ENCODE peak calls at places on chromosomes 2 and 18, in seven cellular contexts. I, T, Y, V, D, Q and E are unnamed samples.

GRCh38 chr2:72963423-72964145 is 46.3 kb downstream of the EMX1 start:
- DNase-seq in I (peak; percentile 91), T (no peak), Y (peak; percentile 14), V (no peak), D (no peak), Q (peak; percentile 82), E (peak; percentile 55)

GRCh38 chr18:9017170-9017899 is 85.2 kb upstream of the NDUFV2 start:
- DNase-seq in I (no peak), T (peak; percentile 94), Y (peak; percentile 87), V (peak; percentile 68), D (peak; percentile 90), Q (peak; percentile 34), E (peak; percentile 74)

GRCh38 chr2:40611196-40611595 is 159.3 kb upstream of the SLC8A1 start:
- DNase-seq in I (no peak), T (no peak), Y (no peak), V (no peak), D (no peak), Q (no peak), E (peak; percentile 31)

GRCh38 chr2:77666251-77666980 is 144.2 kb upstream of the LRRTM4 start:
- DNase-seq in I (no peak), T (no peak), Y (no peak), V (no peak), D (no peak), Q (no peak), E (no peak)

GRCh38 chr2:7060602-7061435 is 143.6 kb downstream of the RNF144A start:
- DNase-seq in I (no peak), T (no peak), Y (no peak), V (no peak), D (no peak), Q (no peak), E (no peak)

GRCh38 chr2:43157506-43158232 is 68.7 kb downstream of the ZFP36L2 start:
- DNase-seq in I (no peak), T (no peak), Y (no peak), V (no peak), D (no peak), Q (peak; percentile 24), E (no peak)

GRCh38 chr2:37648316-37649011 is 23.0 kb downstream of the CDC42EP3 start:
- DNase-seq in I (no peak), T (no peak), Y (peak; percentile 80), V (peak; percentile 62), D (no peak), Q (no peak), E (peak; percentile 94)

GRCh38 chr2:149420053-149420963 is 89.9 kb downstream of the LYPD6 start:
- DNase-seq in I (no peak), T (no peak), Y (no peak), V (peak; percentile 19), D (no peak), Q (no peak), E (no peak)

GRCh38 chr2:207772081-207772843 is 2.6 kb upstream of the FZD5 start:
- DNase-seq in I (peak; percentile 77), T (no peak), Y (no peak), V (no peak), D (no peak), Q (no peak), E (peak; percentile 23)

DNA sequence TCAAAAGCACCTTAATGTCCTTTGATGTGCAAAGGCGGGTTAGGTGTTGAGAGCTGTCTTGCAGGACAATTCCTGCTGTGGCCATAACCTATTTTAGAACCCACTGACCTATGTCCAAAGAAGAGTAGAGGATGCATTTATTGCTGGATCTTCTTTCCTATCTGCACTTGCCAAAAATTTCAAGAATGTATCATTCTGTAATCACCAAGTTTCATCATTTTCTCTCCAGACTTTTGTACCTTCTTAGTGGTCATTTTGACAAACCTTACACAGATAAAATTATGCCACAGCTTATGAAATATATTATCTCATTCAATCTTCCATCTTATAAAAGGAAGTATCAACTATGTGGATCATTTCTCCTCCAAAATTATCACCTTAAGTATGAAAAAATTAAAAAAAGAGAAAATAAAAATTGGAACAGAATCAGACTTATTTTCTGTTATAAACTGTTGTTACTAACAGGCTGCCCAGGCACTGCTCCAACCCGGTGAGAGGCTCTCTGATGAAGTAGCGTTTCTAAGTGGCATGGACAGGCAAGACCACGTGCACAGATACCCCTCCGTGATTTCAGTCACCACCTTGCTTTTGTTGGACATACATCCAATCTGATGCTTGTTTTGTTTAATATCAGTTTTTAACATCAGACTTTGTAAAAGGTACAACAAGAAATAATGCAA is 559.9 kb upstream of the ID2 start:
- DNase-seq in I (no peak), T (peak; percentile 22), Y (no peak), V (no peak), D (no peak), Q (no peak), E (no peak)
- H3K4me1 ChIP-seq in I (no peaks in the 10 kb centered on the region), T (peaks cover 17% of the 10 kb centered on the region), Y (no peaks in the 10 kb centered on the region), V (peaks cover 26% of the 10 kb centered on the region), D (peaks cover 6% of the 10 kb centered on the region), Q (peaks cover 7% of the 10 kb centered on the region), E (no peaks in the 10 kb centered on the region)

GRCh38 chr18:75202976-75203375 is 6.0 kb downstream of the PTGR3 start:
- DNase-seq in I (no peak), T (no peak), Y (no peak), V (no peak), D (no peak), Q (no peak), E (no peak)
- H3K4me1 ChIP-seq in I (no peaks in the 10 kb centered on the region), T (peaks cover 11% of the 10 kb centered on the region), Y (peaks cover 40% of the 10 kb centered on the region), V (peaks cover 42% of the 10 kb centered on the region), D (peaks cover 10% of the 10 kb centered on the region), Q (peaks cover 35% of the 10 kb centered on the region), E (no peaks in the 10 kb centered on the region)

GRCh38 chr2:216033403-216033802 is 20.1 kb upstream of the MREG start:
- DNase-seq in I (no peak), T (no peak), Y (no peak), V (no peak), D (no peak), Q (no peak), E (no peak)

GRCh38 chr2:216029416-216030129 is 16.2 kb upstream of the MREG start:
- DNase-seq in I (no peak), T (peak; percentile 79), Y (no peak), V (no peak), D (no peak), Q (no peak), E (no peak)

GRCh38 chr2:216034065-216034464 is 20.7 kb upstream of the MREG start:
- DNase-seq in I (peak; percentile 79), T (peak; percentile 77), Y (peak; percentile 77), V (peak; percentile 78), D (peak; percentile 54), Q (peak; percentile 68), E (peak; percentile 56)

GRCh38 chr2:216030210-216030609 is 16.9 kb upstream of the MREG start:
- DNase-seq in I (no peak), T (no peak), Y (no peak), V (no peak), D (no peak), Q (no peak), E (no peak)

DNA sequence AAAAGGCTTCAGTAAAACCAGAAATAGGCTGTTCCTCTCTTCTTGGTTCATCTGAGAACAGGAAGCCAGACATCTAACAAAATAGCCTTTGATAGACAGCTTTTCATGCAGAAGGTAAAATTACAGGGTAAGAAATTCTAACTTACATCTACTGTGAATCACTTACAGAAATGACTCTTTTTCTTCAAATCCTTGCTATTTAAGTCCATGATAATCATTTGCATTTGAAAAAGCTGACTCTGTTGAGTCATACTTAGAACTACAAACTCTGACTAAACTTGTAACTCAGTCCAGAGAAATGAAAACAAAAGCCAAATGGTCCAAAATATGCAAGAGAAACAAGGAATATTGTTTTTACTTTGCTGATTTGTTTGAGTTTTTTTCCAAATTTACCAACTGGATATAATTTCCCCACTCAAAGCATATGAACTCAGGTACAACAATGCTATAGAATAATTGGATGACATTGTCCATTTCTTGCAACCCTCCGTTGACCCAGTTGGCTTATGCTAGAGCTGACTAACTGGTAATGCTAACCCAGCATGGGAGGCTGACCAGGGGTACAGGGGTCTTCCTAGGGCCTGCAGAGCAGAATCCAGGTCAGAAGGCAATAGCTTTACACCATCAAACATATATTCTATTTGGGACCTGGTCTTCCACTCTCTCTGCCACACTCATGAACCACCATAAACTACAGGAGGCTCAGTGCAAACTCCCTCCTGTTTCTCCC is 18.8 kb upstream of the MREG start:
- DNase-seq in I (no peak), T (peak; percentile 94), Y (no peak), V (no peak), D (no peak), Q (no peak), E (no peak)
- H3K4me1 ChIP-seq in I (no peaks in the 10 kb centered on the region), T (peaks cover 11% of the 10 kb centered on the region), Y (no peaks in the 10 kb centered on the region), V (no peaks in the 10 kb centered on the region), D (no peaks in the 10 kb centered on the region), Q (peaks cover 2% of the 10 kb centered on the region), E (no peaks in the 10 kb centered on the region)

GRCh38 chr2:150474326-150475074 is 13.0 kb downstream of the RND3 start:
- DNase-seq in I (no peak), T (peak; percentile 54), Y (peak; percentile 41), V (no peak), D (no peak), Q (no peak), E (no peak)
- H3K4me1 ChIP-seq in I (peaks cover 3% of the 10 kb centered on the region), T (peaks cover 16% of the 10 kb centered on the region), Y (peaks cover 99% of the 10 kb centered on the region), V (peaks cover 62% of the 10 kb centered on the region), D (peaks cover 83% of the 10 kb centered on the region), Q (peaks cover 58% of the 10 kb centered on the region), E (peaks cover 20% of the 10 kb centered on the region)

GRCh38 chr18:22915337-22915736 is 17.8 kb upstream of the RBBP8 start:
- DNase-seq in I (no peak), T (no peak), Y (no peak), V (no peak), D (no peak), Q (no peak), E (no peak)
- H3K4me1 ChIP-seq in I (peaks cover 10% of the 10 kb centered on the region), T (no peaks in the 10 kb centered on the region), Y (no peaks in the 10 kb centered on the region), V (no peaks in the 10 kb centered on the region), D (peaks cover 31% of the 10 kb centered on the region), Q (no peaks in the 10 kb centered on the region), E (no peaks in the 10 kb centered on the region)